ENCODE peak calls at places on chromosomes 4 and X, in nine cellular contexts. I is skeletal muscle cell, K is GM23248, Q is H9, E is AML-193, Y is GM19239, M is NCI-H774, A is NCI-H1436, O is A549. W is an unnamed sample.

GRCh38 chr4:113693993-113694392 is 67.5 kb downstream of the CAMK2D start:
- DNase-seq in I (no peak), K (no peak), A (no peak), M (no peak), Q (no peak), E (no peak), O (no peak), Y (no peak), W (no peak)

GRCh38 chrX:24575496-24575895 is 71.7 kb downstream of the PCYT1B start:
- DNase-seq in I (no peak), Y (no peak), E (no peak), K (no peak), O (no peak), Q (no peak), M (no peak), A (no peak), W (no peak)

GRCh38 chrX:102832661-102833060 is 104.4 kb upstream of the RAB40AL start:
- DNase-seq in Y (no peak), M (no peak), K (peak; percentile 85), Q (peak; percentile 46), I (peak; percentile 25), O (peak; percentile 33), E (no peak), A (peak; percentile 69), W (peak; percentile 1)

GRCh38 chr4:89438102-89438831 is 130.7 kb upstream of the GPRIN3 start:
- DNase-seq in A (no peak), O (peak; percentile 21), Q (peak; percentile 76), M (no peak), Y (peak; percentile 27), K (peak; percentile 65), I (no peak), E (peak; percentile 46), W (no peak)

GRCh38 chrX:131058136-131058868 is at the start of gene ARHGAP36:
- DNase-seq in I (no peak), Q (peak; percentile 33), O (no peak), M (no peak), Y (no peak), E (no peak), A (no peak), K (peak; percentile 5), W (no peak)

GRCh38 chr4:173490817-173491518 is 39.1 kb downstream of the HAND2 start:
- DNase-seq in Q (no peak), I (peak; percentile 72), E (peak; percentile 50), O (no peak), Y (no peak), M (no peak), A (no peak), K (peak; percentile 73), W (no peak)

GRCh38 chr4:177185579-177185978 is 124.1 kb upstream of the NEIL3 start:
- DNase-seq in A (no peak), M (no peak), Q (no peak), Y (no peak), I (no peak), O (no peak), K (no peak), E (no peak), W (no peak)

GRCh38 chr4:925771-926500 is 6.2 kb downstream of the GAK start:
- DNase-seq in O (no peak), Q (no peak), E (no peak), M (no peak), A (no peak), I (no peak), Y (no peak), K (no peak), W (no peak)

GRCh38 chr4:60805500-60806313 is 394.4 kb upstream of the ADGRL3 start:
- DNase-seq in E (peak; percentile 32), Y (peak; percentile 0), Q (no peak), I (no peak), K (peak; percentile 0), M (no peak), O (no peak), A (no peak), W (no peak)

GRCh38 chrX:56462389-56462788 is 101.0 kb upstream of the UBQLN2 start:
- DNase-seq in M (no peak), K (peak; percentile 10), O (no peak), Q (no peak), Y (no peak), E (no peak), I (no peak), A (no peak), W (no peak)

GRCh38 chrX:150499240-150499639 is 69.2 kb upstream of the MTM1 start:
- DNase-seq in M (no peak), O (no peak), A (no peak), K (peak; percentile 23), E (no peak), Q (no peak), Y (no peak), I (no peak), W (no peak)

GRCh38 chr4:110195561-110196205 is 2.7 kb downstream of the ELOVL6 start:
- DNase-seq in E (no peak), Q (no peak), K (peak; percentile 8), O (peak; percentile 7), M (no peak), I (no peak), Y (no peak), A (no peak), W (no peak)

GRCh38 chr4:67483868-67484602 is 61.3 kb downstream of the CENPC start:
- DNase-seq in Q (peak; percentile 43), O (no peak), Y (no peak), E (no peak), A (no peak), K (peak; percentile 56), M (no peak), I (peak; percentile 8), W (no peak)

GRCh38 chr4:143558823-143559756 is 45.6 kb downstream of the SMARCA5 start:
- DNase-seq in K (peak; percentile 90), E (peak; percentile 11), A (peak; percentile 75), M (peak; percentile 69), Q (peak; percentile 93), I (peak; percentile 9), Y (peak; percentile 56), O (peak; percentile 34), W (peak; percentile 59)

GRCh38 chr4:121308328-121308663 is 72.5 kb downstream of the QRFPR start:
- DNase-seq in K (peak; percentile 9), E (no peak), I (no peak), Q (no peak), A (no peak), O (no peak), Y (no peak), M (no peak), W (no peak)

GRCh38 chrX:41386222-41386990 is 52.4 kb downstream of the DDX3X start:
- DNase-seq in I (no peak), E (no peak), M (no peak), Q (no peak), A (no peak), K (peak; percentile 16), O (no peak), Y (no peak), W (no peak)

GRCh38 chrX:136652822-136653723 is 5.1 kb downstream of the CD40LG start:
- DNase-seq in E (no peak), M (no peak), O (no peak), Y (no peak), K (peak; percentile 44), I (peak; percentile 8), Q (no peak), A (no peak), W (no peak)

GRCh38 chr4:16391196-16391595 is 164.9 kb upstream of the TAPT1 start:
- DNase-seq in E (no peak), I (no peak), O (no peak), K (no peak), M (no peak), Q (no peak), Y (no peak), A (no peak), W (no peak)

GRCh38 chr4:76215120-76215519 is 1.5 kb upstream of the SCARB2 start:
- DNase-seq in O (no peak), A (no peak), I (no peak), Q (no peak), K (no peak), Y (no peak), M (no peak), E (no peak), W (no peak)

W was measured in NCI-H1417 treated with DMSO at 0.1 percent for 48 hours.